ENCODE peak calls at places on chromosomes 1 and 21, in four cellular contexts. One of them, this sample, is unnamed.

GRCh38 chr21:46368533-46369285 is 44.8 kb downstream of the PCNT start:
- DNase-seq in iPS DF 19.7: no peak
- DNase-seq in stimulated activated CD4-positive, alpha-beta T cell treated with anti-CD3 and anti-CD28 coated beads, Interleukin-1b, Interleukin-23, amount 100 ng/mL, for 4 hours: no peak
- DNase-seq in GM13976: peak
- DNase-seq in this sample: peak

GRCh38 chr1:22038036-22038435 is 14.5 kb upstream of the CDC42 start:
- DNase-seq in iPS DF 19.7: no peak
- DNase-seq in stimulated activated CD4-positive, alpha-beta T cell treated with anti-CD3 and anti-CD28 coated beads, Interleukin-1b, Interleukin-23, amount 100 ng/mL, for 4 hours: no peak
- DNase-seq in GM13976: no peak
- DNase-seq in this sample: no peak

GRCh38 chr1:7501723-7502334 is 269.3 kb upstream of the VAMP3 start:
- DNase-seq in iPS DF 19.7: no peak
- DNase-seq in stimulated activated CD4-positive, alpha-beta T cell treated with anti-CD3 and anti-CD28 coated beads, Interleukin-1b, Interleukin-23, amount 100 ng/mL, for 4 hours: no peak
- DNase-seq in GM13976: no peak
- DNase-seq in this sample: no peak

GRCh38 chr1:65221638-65222421 is 73.8 kb downstream of the AK4 start:
- DNase-seq in iPS DF 19.7: no peak
- DNase-seq in stimulated activated CD4-positive, alpha-beta T cell treated with anti-CD3 and anti-CD28 coated beads, Interleukin-1b, Interleukin-23, amount 100 ng/mL, for 4 hours: no peak
- DNase-seq in GM13976: no peak
- DNase-seq in this sample: no peak

GRCh38 chr1:58939666-58940370 is 156.0 kb upstream of the JUN start:
- DNase-seq in iPS DF 19.7: no peak
- DNase-seq in stimulated activated CD4-positive, alpha-beta T cell treated with anti-CD3 and anti-CD28 coated beads, Interleukin-1b, Interleukin-23, amount 100 ng/mL, for 4 hours: no peak
- DNase-seq in GM13976: no peak
- DNase-seq in this sample: no peak

GRCh38 chr1:98066911-98067310 is 146.1 kb upstream of the DPYD start:
- DNase-seq in iPS DF 19.7: no peak
- DNase-seq in stimulated activated CD4-positive, alpha-beta T cell treated with anti-CD3 and anti-CD28 coated beads, Interleukin-1b, Interleukin-23, amount 100 ng/mL, for 4 hours: no peak
- DNase-seq in GM13976: no peak
- DNase-seq in this sample: no peak

GRCh38 chr21:15000076-15000475 is 64.7 kb downstream of the NRIP1 start:
- DNase-seq in iPS DF 19.7: no peak
- DNase-seq in stimulated activated CD4-positive, alpha-beta T cell treated with anti-CD3 and anti-CD28 coated beads, Interleukin-1b, Interleukin-23, amount 100 ng/mL, for 4 hours: no peak
- DNase-seq in GM13976: no peak
- DNase-seq in this sample: no peak

GRCh38 chr1:154726443-154726842 is 118.5 kb upstream of the ADAR start:
- DNase-seq in iPS DF 19.7: no peak
- DNase-seq in stimulated activated CD4-positive, alpha-beta T cell treated with anti-CD3 and anti-CD28 coated beads, Interleukin-1b, Interleukin-23, amount 100 ng/mL, for 4 hours: no peak
- DNase-seq in GM13976: no peak
- DNase-seq in this sample: no peak

GRCh38 chr1:170765712-170766330 is 101.9 kb downstream of the PRRX1 start:
- DNase-seq in iPS DF 19.7: no peak
- DNase-seq in stimulated activated CD4-positive, alpha-beta T cell treated with anti-CD3 and anti-CD28 coated beads, Interleukin-1b, Interleukin-23, amount 100 ng/mL, for 4 hours: no peak
- DNase-seq in GM13976: no peak
- DNase-seq in this sample: no peak

GRCh38 chr1:53576381-53576801 is 117.2 kb downstream of the DMRTB1 start:
- DNase-seq in iPS DF 19.7: no peak
- DNase-seq in stimulated activated CD4-positive, alpha-beta T cell treated with anti-CD3 and anti-CD28 coated beads, Interleukin-1b, Interleukin-23, amount 100 ng/mL, for 4 hours: no peak
- DNase-seq in GM13976: no peak
- DNase-seq in this sample: no peak

This sample was measured in GM20000.